ENCODE peak calls at places on chromosomes 1 and 21, in seven cellular contexts. D is CD4-positive, CD25-positive, alpha-beta regulatory T cell; S is neural crest cell; N is Daoy; X is frontal cortex; M is memory B cell; P is nephron progenitor cell. Q is an unnamed sample.

GRCh38 chr1:159161001-159161718 is 10.3 kb upstream of the CADM3 start:
- DNase-seq in D (peak), S (peak), N (peak), X (peak), M (peak), P (peak), Q (peak)

GRCh38 chr1:116806245-116806644 is 52.0 kb downstream of the CD2 start:
- DNase-seq in D (peak), S (no peak), N (no peak), X (no peak), M (no peak), P (no peak), Q (no peak)

GRCh38 chr1:235074335-235075120 is 54.1 kb downstream of the TOMM20 start:
- DNase-seq in D (peak), S (no peak), N (peak), X (no peak), M (no peak), P (no peak), Q (no peak)

GRCh38 chr1:172320723-172321122 is 99.8 kb upstream of the C1orf105 start:
- DNase-seq in D (no peak), S (no peak), N (peak), X (no peak), M (no peak), P (no peak), Q (no peak)

GRCh38 chr1:107273515-107273914 is 132.7 kb downstream of the NTNG1 start:
- DNase-seq in D (no peak), S (no peak), N (peak), X (no peak), M (no peak), P (no peak), Q (no peak)

GRCh38 chr1:173669491-173669941 is at the start of gene ANKRD45:
- DNase-seq in D (no peak), S (peak), N (peak), X (no peak), M (no peak), P (peak), Q (peak)

GRCh38 chr1:5622412-5622811 is 369.8 kb downstream of the NPHP4 start:
- DNase-seq in D (no peak), S (no peak), N (no peak), X (no peak), M (no peak), P (no peak), Q (no peak)

GRCh38 chr1:42975038-42975437 is 16.4 kb upstream of the SLC2A1 start:
- DNase-seq in D (no peak), S (no peak), N (no peak), X (no peak), M (no peak), P (no peak), Q (no peak)

GRCh38 chr21:27571706-27572105 is 604.8 kb upstream of the ADAMTS5 start:
- DNase-seq in D (no peak), S (no peak), N (peak), X (no peak), M (no peak), P (no peak), Q (no peak)

GRCh38 chr1:6601865-6602668 is 602 bp downstream of the KLHL21 start:
- DNase-seq in D (peak), S (no peak), N (no peak), X (peak), M (peak), P (peak), Q (peak)

GRCh38 chr1:235882816-235883215 is 16.1 kb upstream of the LYST start:
- DNase-seq in D (no peak), S (no peak), N (no peak), X (no peak), M (no peak), P (no peak), Q (no peak)

GRCh38 chr1:54782588-54782987 is 18.3 kb upstream of the PARS2 start:
- DNase-seq in D (no peak), S (no peak), N (no peak), X (no peak), M (no peak), P (no peak), Q (no peak)

GRCh38 chr1:33971018-33971710 is 107.3 kb downstream of the HMGB4 start:
- DNase-seq in D (no peak), S (no peak), N (no peak), X (no peak), M (no peak), P (no peak), Q (no peak)

GRCh38 chr1:230067441-230067870 is 418 bp downstream of the GALNT2 start:
- DNase-seq in D (peak), S (peak), N (peak), X (no peak), M (no peak), P (no peak), Q (no peak)

GRCh38 chr1:96723372-96723771 is 1.8 kb downstream of the PTBP2 start:
- DNase-seq in D (no peak), S (no peak), N (no peak), X (no peak), M (no peak), P (no peak), Q (no peak)

GRCh38 chr1:29682918-29683314 is 446.6 kb downstream of the PTPRU start:
- DNase-seq in D (no peak), S (no peak), N (peak), X (no peak), M (no peak), P (no peak), Q (no peak)

GRCh38 chr1:189409774-189410173 is 1067.9 kb downstream of the BRINP3 start:
- DNase-seq in D (no peak), S (no peak), N (no peak), X (no peak), M (no peak), P (no peak), Q (no peak)

GRCh38 chr21:36511484-36512227 is 31.7 kb upstream of the CLDN14 start:
- DNase-seq in D (no peak), S (no peak), N (no peak), X (no peak), M (no peak), P (no peak), Q (no peak)

GRCh38 chr1:202164271-202165037 is 4.1 kb upstream of the PTPN7 start:
- DNase-seq in D (peak), S (no peak), N (no peak), X (no peak), M (peak), P (no peak), Q (peak)